ENCODE peak calls at places on chromosome 16, in six cellular contexts. One of them, this sample, is unnamed.

GRCh38 chr16:57985204-57986121 is 14.5 kb upstream of the CNGB1 start:
- DNase-seq in cardiac fibroblast: no peak
- DNase-seq in sigmoid colon: peak; percentile 70
- DNase-seq in OCI-M1: no peak
- DNase-seq in naive thymus-derived CD4-positive, alpha-beta T cell: no peak
- DNase-seq in RWPE1: no peak
- DNase-seq in this sample: no peak

GRCh38 chr16:89453662-89454321 is 36.6 kb downstream of the ANKRD11 start:
- DNase-seq in cardiac fibroblast: peak; percentile 59
- DNase-seq in RWPE1: no peak
- DNase-seq in naive thymus-derived CD4-positive, alpha-beta T cell: no peak
- DNase-seq in sigmoid colon: no peak
- DNase-seq in OCI-M1: peak; percentile 47
- DNase-seq in this sample: no peak

GRCh38 chr16:74297296-74297665 is 667 bp downstream of the PSMD7 start:
- DNase-seq in naive thymus-derived CD4-positive, alpha-beta T cell: peak; percentile 18
- DNase-seq in cardiac fibroblast: peak; percentile 37
- DNase-seq in RWPE1: peak; percentile 36
- DNase-seq in sigmoid colon: no peak
- DNase-seq in OCI-M1: peak; percentile 53
- DNase-seq in this sample: peak; percentile 55

GRCh38 chr16:22678311-22678710 is 135.7 kb upstream of the HS3ST2 start:
- DNase-seq in sigmoid colon: no peak
- DNase-seq in cardiac fibroblast: no peak
- DNase-seq in naive thymus-derived CD4-positive, alpha-beta T cell: no peak
- DNase-seq in RWPE1: no peak
- DNase-seq in OCI-M1: no peak
- DNase-seq in this sample: no peak

GRCh38 chr16:19753815-19754643 is 36.0 kb downstream of the IQCK start:
- DNase-seq in RWPE1: no peak
- DNase-seq in cardiac fibroblast: peak; percentile 77
- DNase-seq in naive thymus-derived CD4-positive, alpha-beta T cell: no peak
- DNase-seq in OCI-M1: no peak
- DNase-seq in sigmoid colon: no peak
- DNase-seq in this sample: no peak

GRCh38 chr16:70777973-70778406 is 23.0 kb downstream of the VAC14 start:
- DNase-seq in sigmoid colon: no peak
- DNase-seq in naive thymus-derived CD4-positive, alpha-beta T cell: no peak
- DNase-seq in cardiac fibroblast: peak; percentile 48
- DNase-seq in OCI-M1: no peak
- DNase-seq in RWPE1: no peak
- DNase-seq in this sample: no peak

GRCh38 chr16:4603624-4604170 is 11.0 kb downstream of the UBALD1 start:
- DNase-seq in RWPE1: no peak
- DNase-seq in sigmoid colon: no peak
- DNase-seq in OCI-M1: no peak
- DNase-seq in cardiac fibroblast: no peak
- DNase-seq in naive thymus-derived CD4-positive, alpha-beta T cell: no peak
- DNase-seq in this sample: no peak

GRCh38 chr16:10100829-10101228 is 81.4 kb downstream of the GRIN2A start:
- DNase-seq in cardiac fibroblast: no peak
- DNase-seq in sigmoid colon: no peak
- DNase-seq in OCI-M1: no peak
- DNase-seq in RWPE1: no peak
- DNase-seq in naive thymus-derived CD4-positive, alpha-beta T cell: no peak
- DNase-seq in this sample: no peak

GRCh38 chr16:87847785-87848675 is 21.3 kb downstream of the SLC7A5 start:
- DNase-seq in naive thymus-derived CD4-positive, alpha-beta T cell: no peak
- DNase-seq in OCI-M1: no peak
- DNase-seq in sigmoid colon: no peak
- DNase-seq in RWPE1: no peak
- DNase-seq in cardiac fibroblast: no peak
- DNase-seq in this sample: no peak

GRCh38 chr16:12228607-12229499 is 252.3 kb downstream of the SNX29 start:
- DNase-seq in sigmoid colon: no peak
- DNase-seq in naive thymus-derived CD4-positive, alpha-beta T cell: no peak
- DNase-seq in OCI-M1: peak; percentile 70
- DNase-seq in cardiac fibroblast: peak; percentile 76
- DNase-seq in RWPE1: peak; percentile 40
- DNase-seq in this sample: no peak

GRCh38 chr16:81366316-81366932 is 51.7 kb downstream of the GAN start:
- DNase-seq in OCI-M1: peak; percentile 73
- DNase-seq in RWPE1: peak; percentile 28
- DNase-seq in cardiac fibroblast: peak; percentile 73
- DNase-seq in sigmoid colon: no peak
- DNase-seq in naive thymus-derived CD4-positive, alpha-beta T cell: peak; percentile 23
- DNase-seq in this sample: peak; percentile 70

GRCh38 chr16:23276821-23277220 is 25.3 kb upstream of the SCNN1B start:
- DNase-seq in cardiac fibroblast: no peak
- DNase-seq in naive thymus-derived CD4-positive, alpha-beta T cell: no peak
- DNase-seq in OCI-M1: no peak
- DNase-seq in sigmoid colon: no peak
- DNase-seq in RWPE1: no peak
- DNase-seq in this sample: no peak

GRCh38 chr16:82133798-82134197 is 36.2 kb downstream of the MPHOSPH6 start:
- DNase-seq in cardiac fibroblast: no peak
- DNase-seq in RWPE1: no peak
- DNase-seq in OCI-M1: no peak
- DNase-seq in naive thymus-derived CD4-positive, alpha-beta T cell: no peak
- DNase-seq in sigmoid colon: no peak
- DNase-seq in this sample: no peak

GRCh38 chr16:85709766-85710423 is 21.1 kb upstream of the GINS2 start:
- DNase-seq in sigmoid colon: no peak
- DNase-seq in naive thymus-derived CD4-positive, alpha-beta T cell: no peak
- DNase-seq in RWPE1: no peak
- DNase-seq in cardiac fibroblast: no peak
- DNase-seq in OCI-M1: no peak
- DNase-seq in this sample: no peak

GRCh38 chr16:87322360-87322759 is 5.2 kb upstream of the C16orf95 start:
- DNase-seq in RWPE1: no peak
- DNase-seq in sigmoid colon: no peak
- DNase-seq in cardiac fibroblast: no peak
- DNase-seq in naive thymus-derived CD4-positive, alpha-beta T cell: no peak
- DNase-seq in OCI-M1: no peak
- DNase-seq in this sample: no peak

GRCh38 chr16:10605636-10606035 is 25.2 kb upstream of the EMP2 start:
- DNase-seq in RWPE1: no peak
- DNase-seq in naive thymus-derived CD4-positive, alpha-beta T cell: no peak
- DNase-seq in sigmoid colon: no peak
- DNase-seq in cardiac fibroblast: no peak
- DNase-seq in OCI-M1: no peak
- DNase-seq in this sample: no peak

GRCh38 chr16:79980650-79981521 is 380.3 kb upstream of the MAF start:
- DNase-seq in naive thymus-derived CD4-positive, alpha-beta T cell: no peak
- DNase-seq in RWPE1: no peak
- DNase-seq in cardiac fibroblast: no peak
- DNase-seq in OCI-M1: no peak
- DNase-seq in sigmoid colon: no peak
- DNase-seq in this sample: no peak

GRCh38 chr16:86988920-86989715 is 328.1 kb downstream of the C16orf95 start:
- DNase-seq in RWPE1: no peak
- DNase-seq in OCI-M1: no peak
- DNase-seq in naive thymus-derived CD4-positive, alpha-beta T cell: no peak
- DNase-seq in sigmoid colon: peak; percentile 3
- DNase-seq in cardiac fibroblast: no peak
- DNase-seq in this sample: no peak

This sample was measured in CD4-positive, CD25-positive, alpha-beta regulatory T cell.